ENCODE peak calls at places on chromosome 7, in seven cellular contexts. W is ovary, U is adrenal gland, L is psoas muscle, M is right lobe of liver, Q is SK-N-SH, B is body of pancreas. Y is an unnamed sample.

GRCh38 chr7:33674804-33675411 is 230.4 kb upstream of the BMPER start:
- DNase-seq in B (no peak), U (no peak), W (no peak), M (no peak), Q (no peak), L (no peak), Y (no peak)

GRCh38 chr7:23380961-23381360 is 81.8 kb downstream of the MALSU1 start:
- DNase-seq in W (no peak), Q (no peak), M (no peak), U (no peak), B (no peak), L (no peak), Y (no peak)

GRCh38 chr7:79876769-79877362 is 257.8 kb upstream of the GNAI1 start:
- DNase-seq in W (no peak), Q (no peak), L (no peak), M (no peak), U (no peak), B (no peak), Y (no peak)

GRCh38 chr7:79454325-79454960 is 976 bp upstream of the MAGI2 start:
- DNase-seq in W (peak), U (peak), B (no peak), M (peak), L (peak), Q (no peak), Y (no peak)

GRCh38 chr7:85719981-85720963 is 533.4 kb upstream of the SEMA3D start:
- DNase-seq in W (no peak), Q (no peak), B (no peak), L (no peak), M (no peak), U (no peak), Y (no peak)

GRCh38 chr7:116863168-116863670 is 832 bp downstream of the CAPZA2 start:
- DNase-seq in L (no peak), U (peak), B (no peak), Q (peak), M (peak), W (peak), Y (no peak)

GRCh38 chr7:13702261-13702660 is 287.2 kb downstream of the ETV1 start:
- DNase-seq in U (no peak), M (no peak), B (no peak), Q (no peak), L (no peak), W (no peak), Y (no peak)

GRCh38 chr7:33841658-33842057 is 63.7 kb upstream of the BMPER start:
- DNase-seq in U (peak), Q (no peak), L (peak), W (no peak), M (peak), B (no peak), Y (no peak)

GRCh38 chr7:51786284-51786683 is 469.7 kb upstream of the COBL start:
- DNase-seq in W (no peak), L (no peak), M (no peak), U (no peak), B (no peak), Q (no peak), Y (no peak)

GRCh38 chr7:115976651-115977050 is 53.9 kb downstream of the TFEC start:
- DNase-seq in U (no peak), M (no peak), W (no peak), L (no peak), Q (no peak), B (no peak), Y (no peak)

GRCh38 chr7:98878365-98879197 is at the start of gene TRRAP:
- DNase-seq in L (peak), Q (peak), W (peak), B (peak), M (peak), U (peak), Y (peak)

GRCh38 chr7:1580422-1581030 is 10.7 kb upstream of the PSMG3 start:
- DNase-seq in U (no peak), B (no peak), W (no peak), M (no peak), Q (no peak), L (no peak), Y (no peak)

GRCh38 chr7:36526720-36527548 is 137.3 kb downstream of the ANLN start:
- DNase-seq in U (no peak), L (no peak), M (no peak), B (no peak), Q (no peak), W (no peak), Y (no peak)

GRCh38 chr7:96080021-96080420 is 241.9 kb downstream of the SLC25A13 start:
- DNase-seq in U (no peak), L (no peak), M (no peak), W (no peak), B (no peak), Q (no peak), Y (no peak)

GRCh38 chr7:131652194-131652593 is 95.8 kb upstream of the PODXL start:
- DNase-seq in L (no peak), Q (no peak), M (no peak), W (no peak), B (no peak), U (no peak), Y (no peak)

GRCh38 chr7:115357213-115357999 is 435.5 kb downstream of the MDFIC start:
- DNase-seq in L (no peak), M (no peak), B (no peak), W (no peak), Q (no peak), U (no peak), Y (no peak)

GRCh38 chr7:142714375-142714774 is 34.9 kb upstream of the PRSS1 start:
- DNase-seq in L (no peak), W (no peak), B (no peak), M (no peak), Q (no peak), U (no peak), Y (no peak)

GRCh38 chr7:94041529-94041928 is 37.4 kb upstream of the BET1 start:
- DNase-seq in U (no peak), M (no peak), L (no peak), B (no peak), Q (no peak), W (no peak), Y (no peak)

GRCh38 chr7:40829201-40829600 is 694.4 kb downstream of the SUGCT start:
- DNase-seq in M (no peak), L (no peak), B (no peak), Q (no peak), U (no peak), W (no peak), Y (no peak)

GRCh38 chr7:43467406-43467805 is 115.5 kb upstream of the STK17A start:
- DNase-seq in L (no peak), B (no peak), Q (peak), M (no peak), U (no peak), W (no peak), Y (no peak)

GRCh38 chr7:151756076-151756731 is 120.7 kb downstream of the PRKAG2 start:
- DNase-seq in U (peak), B (no peak), W (no peak), L (no peak), M (no peak), Q (no peak), Y (no peak)

GRCh38 chr7:14688208-14688607 is 214.3 kb downstream of the DGKB start:
- DNase-seq in W (no peak), Q (no peak), M (no peak), U (no peak), L (no peak), B (no peak), Y (no peak)

GRCh38 chr7:157627033-157627432 is 290.2 kb downstream of the DNAJB6 start:
- DNase-seq in L (no peak), M (no peak), B (no peak), W (no peak), Q (no peak), U (no peak), Y (no peak)

GRCh38 chr7:28065721-28066285 is 114.8 kb downstream of the JAZF1 start:
- DNase-seq in U (no peak), B (no peak), Q (no peak), M (no peak), W (no peak), L (no peak), Y (no peak)

GRCh38 chr7:56105508-56105907 is 768 bp downstream of the CHCHD2 start:
- DNase-seq in W (no peak), M (no peak), L (no peak), B (peak), U (peak), Q (no peak), Y (no peak)

GRCh38 chr7:103075337-103075918 is 488 bp downstream of the ARMC10 start:
- DNase-seq in U (peak), B (peak), M (peak), Q (peak), L (peak), W (peak), Y (peak)

GRCh38 chr7:40437498-40437897 is 302.7 kb downstream of the SUGCT start:
- DNase-seq in W (no peak), L (no peak), B (no peak), Q (no peak), U (no peak), M (peak), Y (no peak)

GRCh38 chr7:151838861-151839381 is 38.0 kb downstream of the PRKAG2 start:
- DNase-seq in U (no peak), Q (no peak), B (no peak), L (no peak), W (no peak), M (no peak), Y (no peak)

GRCh38 chr7:151382079-151382885 is 27.6 kb downstream of the WDR86 start:
- DNase-seq in Q (no peak), U (no peak), M (peak), B (no peak), L (no peak), W (peak), Y (no peak)

GRCh38 chr7:44212581-44213184 is 11.9 kb downstream of the YKT6 start:
- DNase-seq in L (no peak), U (no peak), B (no peak), Q (no peak), W (peak), M (no peak), Y (no peak)

GRCh38 chr7:37912756-37913155 is 3.9 kb downstream of the SFRP4 start:
- DNase-seq in L (no peak), U (no peak), Q (no peak), B (no peak), W (no peak), M (no peak), Y (no peak)

GRCh38 chr7:111173990-111174389 is 83.1 kb downstream of the LRRN3 start:
- DNase-seq in Q (no peak), B (no peak), M (no peak), U (no peak), L (no peak), W (no peak), Y (no peak)

GRCh38 chr7:27100601-27101187 is 1.8 kb downstream of the HOXA2 start:
- DNase-seq in M (no peak), W (no peak), Q (no peak), L (no peak), B (no peak), U (no peak), Y (no peak)

GRCh38 chr7:85079434-85079833 is 107.4 kb downstream of the SEMA3D start:
- DNase-seq in Q (no peak), W (no peak), U (no peak), L (no peak), B (no peak), M (no peak), Y (no peak)

DNA sequence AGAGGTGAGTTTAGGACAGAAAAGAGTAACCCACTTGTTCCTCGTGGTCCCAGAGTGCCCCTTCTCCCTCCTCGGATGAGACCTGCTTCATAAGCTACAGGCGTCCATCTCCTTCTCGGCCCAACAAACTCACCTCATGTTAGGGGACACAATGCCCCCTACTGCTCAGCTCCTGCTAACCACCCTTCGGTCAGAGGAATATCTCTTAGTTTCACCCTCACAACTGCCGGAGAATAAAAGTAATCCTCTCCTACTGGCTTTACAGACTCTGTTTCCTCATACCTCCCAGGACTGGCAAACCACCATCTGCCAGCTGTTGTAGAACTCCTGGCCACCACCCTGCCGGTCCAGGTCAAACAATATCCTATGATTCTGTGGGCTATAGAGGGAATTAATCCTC is 3.2 kb downstream of the AKR1B15 start:
- DNase-seq in Q (no peak), M (no peak), U (no peak), B (no peak), W (no peak), L (no peak), Y (peak)
- TF ChIP-seq CTCF in Q (peak), M (no peak), U (no peak), B (no peak), W (no peak), L (peak), Y (peak)

DNA sequence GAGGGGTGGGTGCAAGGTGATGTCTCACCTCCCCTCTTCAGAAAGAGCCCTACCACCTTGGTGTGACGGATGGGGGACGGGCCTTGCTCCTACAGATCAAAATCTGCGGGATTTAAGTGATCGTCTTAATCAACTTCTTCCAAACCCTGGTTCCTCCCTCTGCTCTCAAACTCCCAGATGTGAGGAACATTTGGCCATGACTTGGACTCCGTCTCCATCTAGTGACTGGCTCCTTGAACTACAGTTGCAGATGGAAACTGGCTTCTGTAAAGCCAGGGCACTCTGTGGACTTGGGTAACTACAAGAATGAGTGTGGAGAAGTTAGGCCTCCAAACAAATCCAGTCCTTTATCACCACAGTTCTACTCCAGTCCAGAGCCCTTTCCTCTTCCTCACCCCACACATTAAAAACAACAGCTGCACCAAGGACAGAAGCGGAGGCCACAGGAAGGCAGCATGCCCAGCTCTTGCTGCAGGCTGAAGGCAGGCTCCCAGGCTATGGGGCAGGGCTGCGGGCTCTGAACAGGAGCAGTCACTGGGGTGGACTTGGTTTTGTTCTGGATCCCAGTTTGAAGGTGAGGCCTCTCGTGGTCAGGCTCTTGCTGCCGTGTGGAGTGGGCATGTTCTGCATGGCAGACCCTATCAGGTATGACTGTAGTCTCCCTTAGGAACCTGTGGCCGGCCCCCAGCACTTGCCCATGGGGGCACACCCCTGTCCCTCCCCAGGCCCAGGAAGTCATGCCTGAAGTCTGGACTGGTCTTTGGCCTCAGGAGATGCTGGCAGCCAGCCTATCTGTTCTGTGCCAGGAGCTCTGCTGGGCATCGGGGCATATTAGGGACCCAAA is 79.4 kb downstream of the VWC2 start:
- DNase-seq in U (peak), M (no peak), W (peak), Q (peak), B (peak), L (no peak), Y (no peak)
- TF ChIP-seq CTCF in U (peak), M (peak), W (peak), Q (peak), B (peak), L (peak), Y (no peak)

DNA sequence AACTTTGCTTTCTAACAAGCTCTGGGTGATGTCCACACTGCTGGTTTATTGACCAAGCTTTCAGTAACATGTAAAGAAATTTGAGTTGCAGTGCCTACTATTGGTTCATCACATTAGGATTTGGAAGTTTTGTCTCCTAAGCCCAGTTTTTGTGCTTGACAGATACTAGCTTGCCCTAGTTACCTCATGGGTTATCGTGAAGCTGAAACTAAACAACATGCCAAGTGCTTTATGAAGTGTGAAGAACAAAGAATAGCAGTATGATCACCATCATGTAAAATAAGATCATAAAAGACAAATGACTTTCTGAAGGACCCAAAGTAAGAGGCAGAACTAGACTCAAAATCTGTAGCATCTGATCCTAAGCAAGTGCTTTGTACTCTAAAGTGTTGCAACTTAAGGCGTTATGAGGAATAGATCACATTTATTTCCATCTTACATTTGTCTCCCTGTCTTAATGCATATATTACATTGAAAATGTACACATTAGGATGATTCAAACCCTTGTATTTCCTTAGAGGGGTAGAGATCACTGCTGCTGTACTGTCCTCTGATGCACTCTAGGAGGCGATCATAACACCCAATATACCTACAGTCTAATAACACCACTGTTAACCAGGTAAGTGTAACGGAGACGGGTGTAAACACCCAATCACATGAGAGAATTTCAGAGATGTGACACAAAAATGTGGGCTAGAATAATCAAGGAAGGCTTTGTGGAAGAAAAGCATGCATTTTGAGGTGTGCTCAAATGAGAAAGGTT is 71.3 kb downstream of the NRCAM start:
- DNase-seq in U (no peak), Q (no peak), B (no peak), W (no peak), L (no peak), M (no peak), Y (no peak)
- TF ChIP-seq CTCF in U (no peak), Q (peak), B (no peak), W (no peak), L (no peak), M (no peak), Y (no peak)

GRCh38 chr7:20651960-20652544 is 36.6 kb downstream of the ABCB5 start:
- DNase-seq in L (no peak), W (no peak), M (no peak), Q (peak), U (no peak), B (no peak), Y (no peak)
- TF ChIP-seq CTCF in L (no peak), W (no peak), M (peak), Q (peak), U (peak), B (no peak), Y (no peak)

GRCh38 chr7:129613016-129613337 is 1.5 kb downstream of the NRF1 start:
- DNase-seq in Q (no peak), M (no peak), W (no peak), U (no peak), B (no peak), L (no peak), Y (no peak)

GRCh38 chr7:129612112-129613015 is 844 bp downstream of the NRF1 start:
- DNase-seq in M (peak), Q (peak), U (peak), W (peak), B (peak), L (peak), Y (peak)

GRCh38 chr7:129609666-129610065 is 1.9 kb upstream of the NRF1 start:
- DNase-seq in W (no peak), L (no peak), U (no peak), Q (no peak), M (no peak), B (no peak), Y (no peak)

GRCh38 chr7:129610709-129611245 is 743 bp upstream of the NRF1 start:
- DNase-seq in Q (peak), U (no peak), M (no peak), B (no peak), W (no peak), L (no peak), Y (no peak)

GRCh38 chr7:129611246-129612111 is at the start of gene NRF1:
- DNase-seq in L (peak), Q (peak), M (peak), B (peak), W (peak), U (peak), Y (peak)
- TF ChIP-seq CTCF in L (peak), Q (no peak), M (peak), B (peak), W (peak), U (peak), Y (no peak)

GRCh38 chr7:74623135-74623534 is 34.4 kb upstream of the GTF2I start:
- DNase-seq in M (no peak), L (no peak), Q (no peak), W (no peak), B (no peak), U (no peak), Y (no peak)

GRCh38 chr7:74627699-74628411 is 29.7 kb upstream of the GTF2I start:
- DNase-seq in Q (peak), W (peak), U (peak), B (peak), M (no peak), L (peak), Y (no peak)

GRCh38 chr7:74622228-74622749 is 35.2 kb upstream of the GTF2I start:
- DNase-seq in M (no peak), W (no peak), B (no peak), L (no peak), U (no peak), Q (no peak), Y (no peak)

GRCh38 chr7:74625446-74625845 is 32.1 kb upstream of the GTF2I start:
- DNase-seq in L (no peak), B (no peak), U (peak), M (no peak), Q (no peak), W (no peak), Y (no peak)
- TF ChIP-seq CTCF in L (no peak), B (no peak), U (peak), M (peak), Q (peak), W (no peak), Y (no peak)

GRCh38 chr7:5428470-5429252 is 5.0 kb upstream of the TNRC18 start:
- DNase-seq in L (peak), W (peak), B (peak), M (peak), U (peak), Q (peak), Y (peak)
- TF ChIP-seq CTCF in L (no peak), W (no peak), B (no peak), M (no peak), U (peak), Q (peak), Y (no peak)

GRCh38 chr7:3592438-3593134 is 291.5 kb downstream of the SDK1 start:
- DNase-seq in L (no peak), M (peak), Q (no peak), B (peak), U (no peak), W (no peak), Y (no peak)
- TF ChIP-seq CTCF in L (no peak), M (peak), Q (no peak), B (no peak), U (no peak), W (no peak), Y (no peak)

DNA sequence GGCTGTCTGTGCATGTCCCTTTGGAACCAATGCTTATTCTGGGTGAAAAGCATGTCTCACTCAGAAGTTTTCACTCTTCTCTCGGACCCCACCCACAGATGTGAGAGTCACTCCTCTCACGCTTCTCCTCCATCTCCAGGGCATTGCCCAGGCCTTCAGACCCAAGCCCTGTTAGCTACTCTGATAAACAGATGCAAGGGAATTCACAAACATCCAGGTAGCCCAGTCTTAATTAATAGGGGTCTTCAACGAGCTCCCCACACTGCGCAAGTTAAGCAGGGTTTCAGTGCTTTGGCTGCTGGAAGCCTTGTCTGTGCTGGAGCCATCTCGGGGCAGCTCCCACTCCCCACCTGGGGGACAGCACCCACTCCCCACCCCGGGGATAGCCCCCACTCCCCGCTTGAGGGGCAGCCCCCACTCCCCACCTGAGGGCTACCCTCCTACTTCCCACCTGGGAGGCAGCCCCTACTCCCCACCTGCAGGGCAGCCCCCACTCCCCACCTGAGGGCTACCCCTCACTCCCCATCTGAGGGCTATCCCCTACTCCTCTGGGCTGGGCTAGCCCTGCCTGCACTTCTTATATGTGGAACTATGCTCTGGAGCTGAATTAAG is 8.7 kb downstream of the PKD1L1 start:
- DNase-seq in W (no peak), Q (no peak), L (no peak), M (no peak), B (no peak), U (no peak), Y (no peak)
- TF ChIP-seq CTCF in W (no peak), Q (no peak), L (no peak), M (no peak), B (no peak), U (no peak), Y (no peak)